ENCODE peak calls at places on chromosomes 2 and 18, in nine cellular contexts. T is activated T-cell treated with anti-CD3 and anti-CD28 coated beads for 1 hour; B is dermis blood vessel endothelial cell; G is fibroblast of mammary gland; Z is NCI-H2081; M is CD4-positive, CD25-positive, alpha-beta regulatory T cell; W is heart left ventricle; U is esophagus squamous epithelium; N is AG08396. R is an unnamed sample.

GRCh38 chr2:10255189-10256030 is 47.3 kb upstream of the HPCAL1 start:
- DNase-seq in G (no peak), B (no peak), U (no peak), Z (no peak), N (no peak), M (no peak), T (no peak), W (no peak), R (no peak)

GRCh38 chr18:60883594-60883993 is 449.6 kb upstream of the CDH20 start:
- DNase-seq in G (no peak), Z (no peak), B (no peak), T (no peak), N (no peak), U (no peak), W (no peak), M (no peak), R (no peak)

GRCh38 chr2:127138281-127138680 is 31.3 kb upstream of the BIN1 start:
- DNase-seq in N (no peak), U (no peak), M (no peak), W (no peak), B (no peak), G (no peak), T (no peak), Z (no peak), R (no peak)

GRCh38 chr18:74522635-74523548 is 11.4 kb upstream of the CNDP1 start:
- DNase-seq in W (no peak), Z (no peak), M (no peak), G (no peak), B (no peak), U (no peak), T (no peak), N (no peak), R (no peak)

GRCh38 chr18:31992836-31993575 is 25.6 kb upstream of the RNF125 start:
- DNase-seq in T (no peak), U (no peak), Z (no peak), W (no peak), M (no peak), G (no peak), N (peak), B (no peak), R (no peak)

GRCh38 chr18:64083906-64084305 is 65.0 kb downstream of the LINC00305 start:
- DNase-seq in W (no peak), Z (no peak), N (no peak), M (no peak), G (no peak), U (no peak), T (no peak), B (no peak), R (no peak)

GRCh38 chr18:3526421-3527354 is 76.7 kb downstream of the TGIF1 start:
- DNase-seq in Z (peak), W (no peak), B (no peak), M (no peak), N (no peak), U (no peak), T (no peak), G (no peak), R (no peak)

GRCh38 chr2:79935771-79936657 is 368.5 kb downstream of the LRRTM1 start:
- DNase-seq in U (no peak), N (peak), B (peak), W (peak), Z (peak), G (peak), M (no peak), T (no peak), R (no peak)

GRCh38 chr2:529425-529824 is 147.8 kb downstream of the TMEM18 start:
- DNase-seq in U (no peak), M (no peak), W (no peak), B (peak), Z (peak), G (peak), N (no peak), T (no peak), R (no peak)

GRCh38 chr2:177711472-177712276 is 319.1 kb downstream of the AGPS start:
- DNase-seq in T (no peak), N (no peak), B (no peak), G (no peak), W (no peak), U (no peak), Z (no peak), M (no peak), R (no peak)

GRCh38 chr2:45272549-45273245 is 263.4 kb upstream of the SIX2 start:
- DNase-seq in G (no peak), M (no peak), Z (no peak), T (no peak), N (no peak), W (no peak), U (no peak), B (no peak), R (no peak)